ENCODE peak calls at places on chromosome 10, in six cellular contexts. N is suprapubic skin, L is prostate gland, W is transverse colon, Q is gastrocnemius medialis, P is adrenal gland. Y is an unnamed sample.
A peak's percentile ranks its signal among the peaks of the same experiment; 100 is the strongest.

GRCh38 chr10:48353246-48353645 is 46.8 kb downstream of the MAPK8 start:
- DNase-seq in N (no peak), Q (no peak), L (no peak), W (no peak), P (no peak), Y (no peak)

GRCh38 chr10:71241114-71241898 is 28.9 kb downstream of the UNC5B start:
- DNase-seq in P (peak; percentile 49), W (no peak), L (peak; percentile 92), Q (no peak), N (no peak), Y (no peak)

GRCh38 chr10:57202356-57202755 is 841.3 kb upstream of the ZWINT start:
- DNase-seq in L (no peak), Q (no peak), N (no peak), W (no peak), P (no peak), Y (no peak)

GRCh38 chr10:124459395-124459794 is 2.2 kb upstream of the LHPP start:
- DNase-seq in W (no peak), Q (no peak), N (no peak), L (peak; percentile 40), P (no peak), Y (no peak)

GRCh38 chr10:43409385-43410109 is 561 bp upstream of the HNRNPF start:
- DNase-seq in L (no peak), Q (peak; percentile 29), W (peak; percentile 69), N (no peak), P (peak; percentile 65), Y (no peak)

GRCh38 chr10:61592581-61592980 is 70.1 kb upstream of the CABCOCO1 start:
- DNase-seq in Q (no peak), W (no peak), P (peak; percentile 33), N (no peak), L (no peak), Y (no peak)

GRCh38 chr10:86673216-86673826 is 5.0 kb downstream of the LDB3 start:
- DNase-seq in Q (no peak), W (no peak), P (no peak), L (no peak), N (no peak), Y (no peak)

GRCh38 chr10:58431903-58432302 is 46.7 kb downstream of the TFAM start:
- DNase-seq in L (no peak), W (no peak), P (no peak), Q (no peak), N (no peak), Y (no peak)

GRCh38 chr10:125169915-125170314 is 9.6 kb upstream of the CTBP2 start:
- DNase-seq in Q (no peak), W (no peak), P (no peak), L (no peak), N (no peak), Y (no peak)

GRCh38 chr10:338176-339037 is 203.2 kb downstream of the ZMYND11 start:
- DNase-seq in N (no peak), L (peak; percentile 40), P (peak; percentile 17), Q (no peak), W (no peak), Y (no peak)

GRCh38 chr10:17787087-17787942 is 21.8 kb upstream of the MRC1 start:
- DNase-seq in Q (no peak), W (no peak), N (no peak), L (no peak), P (no peak), Y (no peak)

GRCh38 chr10:33461295-33461640 is 126.8 kb upstream of the NRP1 start:
- DNase-seq in L (no peak), Q (peak; percentile 41), W (no peak), N (no peak), P (no peak), Y (no peak)

GRCh38 chr10:24906372-24906771 is 46.0 kb downstream of the PRTFDC1 start:
- DNase-seq in P (no peak), N (no peak), L (no peak), W (no peak), Q (no peak), Y (no peak)

GRCh38 chr10:91144961-91145360 is 75.5 kb upstream of the PCGF5 start:
- DNase-seq in P (no peak), N (no peak), W (no peak), Q (no peak), L (no peak), Y (no peak)

GRCh38 chr10:26093229-26093628 is 123.3 kb upstream of the GAD2 start:
- DNase-seq in N (no peak), W (no peak), Q (no peak), P (no peak), L (no peak), Y (no peak)

GRCh38 chr10:91238191-91238590 is 17.7 kb downstream of the PCGF5 start:
- DNase-seq in N (no peak), W (no peak), P (no peak), Q (no peak), L (no peak), Y (no peak)

GRCh38 chr10:77004917-77005564 is 632.6 kb downstream of the KCNMA1 start:
- DNase-seq in N (no peak), L (peak; percentile 11), Q (no peak), W (no peak), P (no peak), Y (no peak)

GRCh38 chr10:77149001-77149400 is 488.6 kb downstream of the KCNMA1 start:
- DNase-seq in Q (no peak), L (no peak), W (no peak), P (no peak), N (no peak), Y (no peak)

GRCh38 chr10:51097546-51097945 is 23.3 kb downstream of the PRKG1 start:
- DNase-seq in L (no peak), N (no peak), P (no peak), Q (no peak), W (no peak), Y (no peak)

GRCh38 chr10:5811387-5811821 is 1.8 kb downstream of the GDI2 start:
- DNase-seq in P (no peak), Q (no peak), L (no peak), W (no peak), N (no peak), Y (no peak)

GRCh38 chr10:132563485-132564248 is 26.1 kb downstream of the INPP5A start:
- DNase-seq in L (no peak), N (no peak), P (no peak), Q (peak; percentile 49), W (peak; percentile 39), Y (no peak)

DNA sequence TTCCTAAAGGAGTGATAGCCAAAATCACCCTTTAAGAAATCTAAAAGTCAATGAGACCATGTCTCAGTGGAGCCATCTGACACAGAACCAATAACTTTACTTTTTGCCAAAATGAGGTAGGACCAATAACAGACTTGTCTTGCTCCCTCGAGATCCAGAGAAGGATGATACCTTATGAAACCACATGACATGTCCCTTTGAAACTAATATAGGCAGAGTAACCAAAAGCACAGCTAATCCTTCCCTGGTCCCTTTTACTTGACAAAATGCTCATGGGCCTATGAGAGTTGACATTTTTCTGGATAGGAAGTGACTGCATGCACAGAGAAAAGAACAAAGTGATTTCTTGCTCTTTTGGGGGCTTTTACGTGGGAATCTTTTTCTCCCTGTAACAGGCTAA is 87.7 kb downstream of the ARMH3 start:
- DNase-seq in L (no peak), Q (no peak), N (no peak), P (no peak), W (no peak), Y (no peak)
- TF ChIP-seq POLR2A in L (no peak), Q (no peak), N (no peak), P (no peak), W (no peak), Y (no peak)

GRCh38 chr10:22344204-22344603 is 1.1 kb upstream of the SPAG6 start:
- DNase-seq in Q (no peak), N (no peak), W (no peak), L (no peak), P (no peak), Y (no peak)

GRCh38 chr10:22346087-22346661 is 878 bp downstream of the SPAG6 start:
- DNase-seq in N (no peak), P (no peak), W (no peak), L (no peak), Q (no peak), Y (no peak)

GRCh38 chr10:22343761-22344160 is 1.5 kb upstream of the SPAG6 start:
- DNase-seq in W (no peak), L (no peak), Q (no peak), N (no peak), P (no peak), Y (no peak)

GRCh38 chr10:22345301-22346086 is at the start of gene SPAG6:
- DNase-seq in Q (no peak), N (peak; percentile 76), L (no peak), P (peak; percentile 32), W (peak; percentile 55), Y (no peak)

GRCh38 chr10:22344781-22345300 is 455 bp upstream of the SPAG6 start:
- DNase-seq in N (no peak), L (no peak), Q (no peak), P (no peak), W (no peak), Y (no peak)
- H3K4me3 ChIP-seq in N (peak overlapping the region; percentile 33), L (peak overlapping the region; percentile 31), Q (peak overlapping the region; percentile 24), P (no peak overlapping the region), W (no peak overlapping the region), Y (peak overlapping the region; percentile 0)

DNA sequence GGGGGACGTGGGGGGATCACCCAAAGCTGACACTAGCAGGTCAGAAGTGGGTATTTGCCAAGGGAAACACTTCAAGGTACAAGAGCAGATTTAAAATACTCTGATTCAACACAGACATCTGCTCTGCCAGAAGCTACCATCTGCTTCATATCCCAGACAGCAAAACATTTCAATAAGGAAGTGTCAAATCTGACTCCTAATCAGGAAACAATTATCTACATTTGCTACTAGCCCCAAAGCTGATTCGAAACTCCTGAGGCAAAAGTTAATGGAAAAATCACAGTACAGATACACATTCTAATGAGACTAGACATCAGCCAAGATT is 48.9 kb downstream of the PARD3 start:
- DNase-seq in Q (no peak), N (no peak), W (no peak), L (no peak), P (no peak), Y (no peak)
- H3K27ac ChIP-seq in Q (no peak overlapping the region), N (peak overlapping the region; percentile 68), W (peak overlapping the region; percentile 53), L (no peak overlapping the region), P (no peak overlapping the region), Y (no peak overlapping the region)

DNA sequence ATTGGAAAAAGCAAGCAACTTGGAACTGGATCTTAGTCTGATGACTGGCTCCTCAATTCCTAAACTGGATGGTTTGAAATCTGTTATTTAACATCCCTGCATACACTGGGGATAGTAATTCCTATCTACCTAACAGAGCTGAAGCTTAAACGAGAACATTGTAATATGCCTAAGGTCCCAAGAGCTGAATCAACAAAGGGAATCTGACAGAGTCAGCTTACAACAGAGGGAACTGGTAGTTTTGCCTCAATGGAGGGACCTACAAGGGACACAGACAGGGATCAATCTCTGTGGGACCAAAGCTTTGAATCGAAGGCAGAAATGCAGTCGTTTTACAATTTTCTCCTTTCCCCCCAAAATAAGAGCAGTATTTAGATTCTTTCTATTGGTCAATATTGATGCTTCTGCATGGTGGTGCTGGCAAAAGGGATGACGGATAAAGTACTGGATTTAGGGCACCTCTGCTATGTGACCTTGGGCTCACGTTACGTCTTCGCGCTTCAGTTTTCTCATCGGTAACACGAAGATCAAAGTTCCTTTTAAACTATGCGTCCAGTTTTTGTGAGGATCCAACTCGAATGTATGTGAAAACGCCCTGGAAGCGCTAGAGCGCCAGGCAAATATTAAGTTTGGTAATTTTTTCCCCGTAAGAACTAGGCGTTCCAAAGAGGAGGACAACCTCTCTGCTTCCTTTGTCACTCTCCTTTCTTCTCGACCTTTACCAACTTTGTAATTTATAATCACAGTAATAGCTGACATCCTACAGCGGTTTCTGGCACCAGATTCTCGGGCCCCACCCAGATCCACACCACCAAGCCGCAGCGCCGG is 1.1 kb downstream of the ACTR1A start:
- DNase-seq in Q (peak; percentile 30), N (no peak), P (no peak), W (no peak), L (no peak), Y (no peak)
- TF ChIP-seq POLR2A in Q (peak; percentile 54), N (no peak), P (peak; percentile 57), W (peak; percentile 28), L (no peak), Y (no peak)

GRCh38 chr10:95477175-95477520 is 84.0 kb downstream of the SORBS1 start:
- DNase-seq in P (no peak), W (no peak), L (no peak), Q (peak; percentile 51), N (no peak), Y (no peak)
- H3K4me3 ChIP-seq in P (no peak overlapping the region), W (no peak overlapping the region), L (no peak overlapping the region), Q (peak overlapping the region; percentile 23), N (no peak overlapping the region), Y (no peak overlapping the region)